ENCODE peak calls at places on chromosomes 2 and 18, in five cellular contexts. One of them, this sample, is unnamed.

GRCh38 chr2:136764397-136765255 is 719 bp upstream of the THSD7B start:
- DNase-seq in testis: no peak
- DNase-seq in GM23338: peak; percentile 81
- DNase-seq in SK-N-SH: peak; percentile 48
- DNase-seq in BE2C: no peak
- DNase-seq in this sample: no peak

GRCh38 chr2:54503192-54503591 is 47.1 kb downstream of the SPTBN1 start:
- DNase-seq in testis: peak; percentile 46
- DNase-seq in GM23338: peak; percentile 85
- DNase-seq in SK-N-SH: peak; percentile 54
- DNase-seq in BE2C: peak; percentile 75
- DNase-seq in this sample: no peak

GRCh38 chr2:224927011-224927410 is 115.3 kb downstream of the DOCK10 start:
- DNase-seq in testis: no peak
- DNase-seq in GM23338: no peak
- DNase-seq in SK-N-SH: no peak
- DNase-seq in BE2C: no peak
- DNase-seq in this sample: no peak

GRCh38 chr2:201358684-201359083 is 1.5 kb upstream of the FLACC1 start:
- DNase-seq in testis: no peak
- DNase-seq in GM23338: no peak
- DNase-seq in SK-N-SH: no peak
- DNase-seq in BE2C: no peak
- DNase-seq in this sample: no peak

GRCh38 chr2:69214898-69215297 is 172.1 kb downstream of the GFPT1 start:
- DNase-seq in testis: no peak
- DNase-seq in GM23338: no peak
- DNase-seq in SK-N-SH: peak; percentile 57
- DNase-seq in BE2C: peak; percentile 57
- DNase-seq in this sample: no peak

GRCh38 chr2:43612944-43613343 is 17.1 kb upstream of the THADA start:
- DNase-seq in testis: no peak
- DNase-seq in GM23338: no peak
- DNase-seq in SK-N-SH: no peak
- DNase-seq in BE2C: no peak
- DNase-seq in this sample: no peak

GRCh38 chr2:215770668-215771067 is 242.7 kb downstream of the MREG start:
- DNase-seq in testis: no peak
- DNase-seq in GM23338: no peak
- DNase-seq in SK-N-SH: no peak
- DNase-seq in BE2C: no peak
- DNase-seq in this sample: no peak

GRCh38 chr2:197675246-197675645 is at the start of gene RFTN2:
- DNase-seq in testis: no peak
- DNase-seq in GM23338: no peak
- DNase-seq in SK-N-SH: no peak
- DNase-seq in BE2C: no peak
- DNase-seq in this sample: no peak

GRCh38 chr2:239509388-239510143 is 108.7 kb upstream of the HDAC4 start:
- DNase-seq in testis: no peak
- DNase-seq in GM23338: no peak
- DNase-seq in SK-N-SH: no peak
- DNase-seq in BE2C: no peak
- DNase-seq in this sample: no peak

GRCh38 chr2:86372641-86373502 is 35.4 kb upstream of the REEP1 start:
- DNase-seq in testis: peak; percentile 67
- DNase-seq in GM23338: peak; percentile 83
- DNase-seq in SK-N-SH: peak; percentile 60
- DNase-seq in BE2C: peak; percentile 51
- DNase-seq in this sample: no peak

GRCh38 chr18:62767321-62767720 is 52.0 kb downstream of the PHLPP1 start:
- DNase-seq in testis: no peak
- DNase-seq in GM23338: no peak
- DNase-seq in SK-N-SH: no peak
- DNase-seq in BE2C: no peak
- DNase-seq in this sample: no peak
- H3K4me3 ChIP-seq in testis: no peak overlapping the region
- H3K4me3 ChIP-seq in GM23338: no peak overlapping the region
- H3K4me3 ChIP-seq in SK-N-SH: no peak overlapping the region
- H3K4me3 ChIP-seq in BE2C: no peak overlapping the region
- H3K4me3 ChIP-seq in this sample: no peak overlapping the region

GRCh38 chr2:175181877-175182308 is 383 bp upstream of the ATP5MC3 start:
- DNase-seq in testis: no peak
- DNase-seq in GM23338: no peak
- DNase-seq in SK-N-SH: no peak
- DNase-seq in BE2C: no peak
- DNase-seq in this sample: no peak

GRCh38 chr2:175183674-175184073 is 2.2 kb upstream of the ATP5MC3 start:
- DNase-seq in testis: no peak
- DNase-seq in GM23338: no peak
- DNase-seq in SK-N-SH: no peak
- DNase-seq in BE2C: no peak
- DNase-seq in this sample: no peak

GRCh38 chr2:175180701-175181103 is 808 bp downstream of the ATP5MC3 start:
- DNase-seq in testis: peak; percentile 53
- DNase-seq in GM23338: peak; percentile 56
- DNase-seq in SK-N-SH: peak; percentile 47
- DNase-seq in BE2C: peak; percentile 10
- DNase-seq in this sample: no peak

GRCh38 chr2:175176624-175177023 is 4.9 kb downstream of the ATP5MC3 start:
- DNase-seq in testis: no peak
- DNase-seq in GM23338: no peak
- DNase-seq in SK-N-SH: no peak
- DNase-seq in BE2C: no peak
- DNase-seq in this sample: no peak

GRCh38 chr2:175181104-175181876 is at the start of gene ATP5MC3:
- DNase-seq in testis: peak; percentile 97
- DNase-seq in GM23338: peak; percentile 98
- DNase-seq in SK-N-SH: peak; percentile 94
- DNase-seq in BE2C: peak; percentile 88
- DNase-seq in this sample: peak; percentile 83
- TF ChIP-seq CTCF in testis: no peak
- TF ChIP-seq CTCF in GM23338: no peak
- TF ChIP-seq CTCF in SK-N-SH: peak; percentile 41
- TF ChIP-seq CTCF in BE2C: peak; percentile 13
- TF ChIP-seq CTCF in this sample: no peak

GRCh38 chr18:10745971-10746370 is 220.1 kb downstream of the NAPG start:
- DNase-seq in testis: no peak
- DNase-seq in GM23338: no peak
- DNase-seq in SK-N-SH: no peak
- DNase-seq in BE2C: no peak
- DNase-seq in this sample: no peak
- H3K27me3 ChIP-seq in testis: no peaks in the 10 kb centered on the region
- H3K27me3 ChIP-seq in GM23338: no peaks in the 10 kb centered on the region
- H3K27me3 ChIP-seq in SK-N-SH: peaks cover 8% of the 10 kb centered on the region
- H3K27me3 ChIP-seq in BE2C: no peaks in the 10 kb centered on the region
- H3K27me3 ChIP-seq in this sample: no peaks in the 10 kb centered on the region

GRCh38 chr2:47272031-47272864 is 117.1 kb upstream of the STPG4 start:
- DNase-seq in testis: peak; percentile 73
- DNase-seq in GM23338: peak; percentile 82
- DNase-seq in SK-N-SH: peak; percentile 98
- DNase-seq in BE2C: peak; percentile 81
- DNase-seq in this sample: no peak
- H3K4me3 ChIP-seq in testis: peak overlapping the region; percentile 44
- H3K4me3 ChIP-seq in GM23338: peak overlapping the region; percentile 56
- H3K4me3 ChIP-seq in SK-N-SH: no peak overlapping the region
- H3K4me3 ChIP-seq in BE2C: peak overlapping the region; percentile 56
- H3K4me3 ChIP-seq in this sample: peak overlapping the region; percentile 24

DNA sequence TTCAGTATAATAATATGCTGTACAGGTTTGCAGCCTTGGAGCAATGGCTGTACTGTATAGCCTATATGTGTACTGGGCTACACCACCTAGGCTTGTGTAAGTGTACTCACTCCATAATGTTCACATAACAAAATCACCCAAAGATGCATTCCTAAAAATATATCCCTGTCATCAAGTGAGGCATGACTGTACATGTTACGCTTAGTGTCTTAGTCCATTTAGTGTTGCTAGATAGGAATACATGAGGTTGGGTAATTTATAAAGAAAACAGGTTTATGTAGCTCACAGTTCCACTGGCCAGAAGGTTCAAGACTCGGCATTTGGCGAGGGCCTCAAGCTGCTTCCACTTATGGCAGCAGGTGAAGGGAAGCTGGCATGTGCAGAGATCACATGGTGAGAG is 31.4 kb downstream of the RNF152 start:
- DNase-seq in testis: no peak
- DNase-seq in GM23338: no peak
- DNase-seq in SK-N-SH: no peak
- DNase-seq in BE2C: no peak
- DNase-seq in this sample: no peak
- TF ChIP-seq CTCF in testis: no peak
- TF ChIP-seq CTCF in GM23338: no peak
- TF ChIP-seq CTCF in SK-N-SH: no peak
- TF ChIP-seq CTCF in BE2C: no peak
- TF ChIP-seq CTCF in this sample: no peak

DNA sequence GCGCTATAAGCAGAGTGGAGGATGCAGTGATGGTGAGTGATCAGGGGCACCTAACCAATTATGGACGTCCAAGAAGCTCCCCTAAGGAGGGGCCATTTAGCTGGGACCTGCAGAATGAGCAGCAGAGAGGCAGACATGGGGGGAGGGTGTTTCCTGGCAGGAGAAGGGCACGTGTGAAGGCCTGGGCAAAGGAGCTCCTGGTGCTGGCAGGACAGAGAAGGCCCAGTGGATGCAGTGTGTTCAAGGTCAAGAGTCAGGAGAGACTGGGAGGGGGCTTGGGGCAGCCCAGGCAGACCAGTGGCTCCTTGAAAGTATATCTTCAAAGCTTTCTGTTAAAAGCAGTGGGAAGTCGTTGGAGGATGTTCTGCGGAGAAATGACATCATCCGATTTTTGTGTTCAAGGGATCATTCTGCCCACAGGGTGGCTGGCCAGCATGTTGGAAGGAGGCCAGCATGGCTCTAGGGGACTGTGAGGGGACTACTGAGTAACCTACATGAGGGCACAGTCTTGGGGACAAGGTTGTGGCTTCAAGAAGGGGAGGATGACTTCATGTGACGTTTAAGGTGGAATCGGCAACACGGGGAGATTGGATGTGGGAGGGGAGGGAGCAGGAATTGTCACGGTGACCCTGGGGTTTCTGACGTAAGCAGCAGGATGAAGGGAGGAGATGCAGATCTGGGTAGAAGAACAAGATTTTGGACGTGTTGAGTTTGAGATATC is 9.0 kb upstream of the CIB4 start:
- DNase-seq in testis: no peak
- DNase-seq in GM23338: no peak
- DNase-seq in SK-N-SH: no peak
- DNase-seq in BE2C: no peak
- DNase-seq in this sample: no peak
- H3K27me3 ChIP-seq in testis: no peaks in the 10 kb centered on the region
- H3K27me3 ChIP-seq in GM23338: no peaks in the 10 kb centered on the region
- H3K27me3 ChIP-seq in SK-N-SH: peaks cover 35% of the 10 kb centered on the region
- H3K27me3 ChIP-seq in BE2C: no peaks in the 10 kb centered on the region
- H3K27me3 ChIP-seq in this sample: peaks cover 19% of the 10 kb centered on the region

DNA sequence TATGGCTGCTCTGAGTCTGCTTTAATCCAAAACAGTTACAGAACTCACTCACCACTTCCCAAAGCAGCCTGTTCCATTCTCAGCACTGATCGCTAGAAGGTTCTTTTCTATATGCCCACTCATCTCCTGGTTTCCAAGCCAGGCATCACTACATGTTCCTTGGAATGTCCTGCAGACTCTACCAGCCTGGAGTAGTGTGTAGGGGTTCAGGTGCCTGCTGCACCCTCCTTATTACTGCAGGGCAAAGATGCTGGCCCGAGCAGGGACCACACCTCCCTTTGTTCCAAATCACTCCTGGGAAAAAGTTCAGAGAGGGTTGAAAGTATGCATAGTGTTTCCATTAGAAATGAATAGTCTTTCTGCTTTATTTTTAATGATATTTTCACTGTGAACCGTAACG is 196.6 kb downstream of the SH3RF3 start:
- DNase-seq in testis: no peak
- DNase-seq in GM23338: no peak
- DNase-seq in SK-N-SH: no peak
- DNase-seq in BE2C: no peak
- DNase-seq in this sample: no peak
- H3K4me3 ChIP-seq in testis: no peak overlapping the region
- H3K4me3 ChIP-seq in GM23338: no peak overlapping the region
- H3K4me3 ChIP-seq in SK-N-SH: no peak overlapping the region
- H3K4me3 ChIP-seq in BE2C: no peak overlapping the region
- H3K4me3 ChIP-seq in this sample: no peak overlapping the region